ENCODE peak calls at places on chromosomes 2 and 18, in five cellular contexts. One of them, this sample, is unnamed.

GRCh38 chr18:79400591-79401381 is 5.1 kb downstream of the NFATC1 start:
- DNase-seq in CD8-positive, alpha-beta T cell: peak
- DNase-seq in right cardiac atrium: peak
- DNase-seq in stomach: no peak
- DNase-seq in gastrocnemius medialis: peak
- DNase-seq in this sample: no peak

GRCh38 chr18:3689091-3689490 is 239.1 kb downstream of the TGIF1 start:
- DNase-seq in CD8-positive, alpha-beta T cell: no peak
- DNase-seq in right cardiac atrium: no peak
- DNase-seq in stomach: no peak
- DNase-seq in gastrocnemius medialis: no peak
- DNase-seq in this sample: no peak

GRCh38 chr18:44765451-44765850 is 84.8 kb downstream of the SETBP1 start:
- DNase-seq in right cardiac atrium: no peak
- DNase-seq in CD8-positive, alpha-beta T cell: no peak
- DNase-seq in stomach: no peak
- DNase-seq in gastrocnemius medialis: no peak
- DNase-seq in this sample: no peak

GRCh38 chr2:238039151-238039550 is 21.6 kb upstream of the SCLY start:
- DNase-seq in right cardiac atrium: no peak
- DNase-seq in gastrocnemius medialis: no peak
- DNase-seq in stomach: no peak
- DNase-seq in CD8-positive, alpha-beta T cell: no peak
- DNase-seq in this sample: no peak

GRCh38 chr2:24866946-24867345 is 53.1 kb downstream of the ADCY3 start:
- DNase-seq in gastrocnemius medialis: no peak
- DNase-seq in CD8-positive, alpha-beta T cell: no peak
- DNase-seq in stomach: no peak
- DNase-seq in right cardiac atrium: no peak
- DNase-seq in this sample: no peak

GRCh38 chr2:101831351-101831865 is 133.9 kb downstream of the MAP4K4 start:
- DNase-seq in CD8-positive, alpha-beta T cell: peak
- DNase-seq in gastrocnemius medialis: peak
- DNase-seq in right cardiac atrium: peak
- DNase-seq in stomach: peak
- DNase-seq in this sample: peak

GRCh38 chr2:3280197-3280596 is 97.4 kb downstream of the EIPR1 start:
- DNase-seq in right cardiac atrium: no peak
- DNase-seq in gastrocnemius medialis: no peak
- DNase-seq in stomach: peak
- DNase-seq in CD8-positive, alpha-beta T cell: no peak
- DNase-seq in this sample: no peak

GRCh38 chr2:51232026-51232425 is 200.1 kb upstream of the NRXN1 start:
- DNase-seq in stomach: no peak
- DNase-seq in gastrocnemius medialis: no peak
- DNase-seq in right cardiac atrium: no peak
- DNase-seq in CD8-positive, alpha-beta T cell: no peak
- DNase-seq in this sample: no peak

GRCh38 chr2:53217250-53217649 is 550.4 kb upstream of the CHAC2 start:
- DNase-seq in stomach: no peak
- DNase-seq in gastrocnemius medialis: no peak
- DNase-seq in right cardiac atrium: no peak
- DNase-seq in CD8-positive, alpha-beta T cell: no peak
- DNase-seq in this sample: no peak

GRCh38 chr2:219639356-219639755 is 11.9 kb downstream of the SLC4A3 start:
- DNase-seq in right cardiac atrium: peak
- DNase-seq in CD8-positive, alpha-beta T cell: no peak
- DNase-seq in stomach: no peak
- DNase-seq in gastrocnemius medialis: no peak
- DNase-seq in this sample: no peak

GRCh38 chr18:56096861-56097260 is 508.9 kb upstream of the TCF4 start:
- DNase-seq in gastrocnemius medialis: no peak
- DNase-seq in CD8-positive, alpha-beta T cell: no peak
- DNase-seq in right cardiac atrium: no peak
- DNase-seq in stomach: no peak
- DNase-seq in this sample: no peak

GRCh38 chr18:45978084-45978483 is 11.0 kb upstream of the EPG5 start:
- DNase-seq in stomach: no peak
- DNase-seq in right cardiac atrium: no peak
- DNase-seq in gastrocnemius medialis: no peak
- DNase-seq in CD8-positive, alpha-beta T cell: no peak
- DNase-seq in this sample: no peak

GRCh38 chr2:99881901-99882591 is 260.3 kb downstream of the AFF3 start:
- DNase-seq in right cardiac atrium: no peak
- DNase-seq in CD8-positive, alpha-beta T cell: no peak
- DNase-seq in stomach: no peak
- DNase-seq in gastrocnemius medialis: no peak
- DNase-seq in this sample: no peak

GRCh38 chr2:199465988-199466703 is 8.4 kb upstream of the SATB2 start:
- DNase-seq in CD8-positive, alpha-beta T cell: no peak
- DNase-seq in gastrocnemius medialis: no peak
- DNase-seq in stomach: no peak
- DNase-seq in right cardiac atrium: no peak
- DNase-seq in this sample: no peak

GRCh38 chr18:46680784-46681695 is 24.0 kb upstream of the LOXHD1 start:
- DNase-seq in stomach: no peak
- DNase-seq in right cardiac atrium: no peak
- DNase-seq in CD8-positive, alpha-beta T cell: no peak
- DNase-seq in gastrocnemius medialis: peak
- DNase-seq in this sample: no peak

DNA sequence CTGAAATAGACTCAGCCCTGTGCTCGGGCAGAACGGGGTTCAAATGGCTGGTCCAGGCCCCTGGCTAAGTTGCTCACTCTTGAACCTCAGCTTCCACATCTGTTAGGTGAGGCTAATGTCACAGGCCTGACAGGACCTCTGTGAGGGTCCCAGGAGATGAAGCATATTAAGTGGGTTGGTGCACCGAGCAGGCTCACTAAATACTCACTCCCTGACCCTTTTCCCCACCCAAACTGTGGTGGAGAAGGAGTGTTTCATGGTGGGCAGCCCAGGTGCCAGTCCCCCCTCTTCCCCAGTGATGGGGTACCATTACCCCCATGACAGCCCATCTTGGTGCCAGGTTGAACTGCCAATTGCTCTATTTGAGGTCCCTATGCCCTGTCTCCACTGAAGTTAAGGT is 286.0 kb downstream of the MYCN start:
- DNase-seq in right cardiac atrium: no peak
- DNase-seq in CD8-positive, alpha-beta T cell: no peak
- DNase-seq in stomach: no peak
- DNase-seq in gastrocnemius medialis: no peak
- DNase-seq in this sample: no peak
- H3K27ac ChIP-seq in right cardiac atrium: no peak
- H3K27ac ChIP-seq in CD8-positive, alpha-beta T cell: no peak
- H3K27ac ChIP-seq in stomach: no peak
- H3K27ac ChIP-seq in gastrocnemius medialis: no peak
- H3K27ac ChIP-seq in this sample: no peak

DNA sequence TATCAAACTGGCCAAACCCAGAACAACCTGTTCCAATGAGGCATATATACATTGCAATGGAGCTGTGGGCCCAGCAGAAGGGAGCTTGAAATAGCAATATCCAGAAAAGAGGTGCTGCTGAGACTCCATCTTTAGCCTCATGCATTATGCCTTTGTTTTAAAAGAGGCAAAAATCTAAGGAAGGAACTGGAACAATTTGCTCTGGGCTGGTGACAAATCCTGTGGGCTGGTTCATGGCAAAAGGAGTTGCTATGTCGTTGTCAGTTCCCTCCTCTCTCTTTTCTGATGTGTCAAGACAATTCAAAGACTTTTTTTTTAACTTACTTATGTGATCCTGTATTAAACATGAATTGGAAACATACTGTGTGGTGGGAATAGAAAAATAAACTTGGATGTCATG is 124.2 kb upstream of the FSHR start:
- DNase-seq in right cardiac atrium: no peak
- DNase-seq in stomach: no peak
- DNase-seq in gastrocnemius medialis: no peak
- DNase-seq in CD8-positive, alpha-beta T cell: no peak
- DNase-seq in this sample: no peak
- H3K27ac ChIP-seq in right cardiac atrium: no peak
- H3K27ac ChIP-seq in stomach: no peak
- H3K27ac ChIP-seq in gastrocnemius medialis: no peak
- H3K27ac ChIP-seq in CD8-positive, alpha-beta T cell: no peak
- H3K27ac ChIP-seq in this sample: no peak

DNA sequence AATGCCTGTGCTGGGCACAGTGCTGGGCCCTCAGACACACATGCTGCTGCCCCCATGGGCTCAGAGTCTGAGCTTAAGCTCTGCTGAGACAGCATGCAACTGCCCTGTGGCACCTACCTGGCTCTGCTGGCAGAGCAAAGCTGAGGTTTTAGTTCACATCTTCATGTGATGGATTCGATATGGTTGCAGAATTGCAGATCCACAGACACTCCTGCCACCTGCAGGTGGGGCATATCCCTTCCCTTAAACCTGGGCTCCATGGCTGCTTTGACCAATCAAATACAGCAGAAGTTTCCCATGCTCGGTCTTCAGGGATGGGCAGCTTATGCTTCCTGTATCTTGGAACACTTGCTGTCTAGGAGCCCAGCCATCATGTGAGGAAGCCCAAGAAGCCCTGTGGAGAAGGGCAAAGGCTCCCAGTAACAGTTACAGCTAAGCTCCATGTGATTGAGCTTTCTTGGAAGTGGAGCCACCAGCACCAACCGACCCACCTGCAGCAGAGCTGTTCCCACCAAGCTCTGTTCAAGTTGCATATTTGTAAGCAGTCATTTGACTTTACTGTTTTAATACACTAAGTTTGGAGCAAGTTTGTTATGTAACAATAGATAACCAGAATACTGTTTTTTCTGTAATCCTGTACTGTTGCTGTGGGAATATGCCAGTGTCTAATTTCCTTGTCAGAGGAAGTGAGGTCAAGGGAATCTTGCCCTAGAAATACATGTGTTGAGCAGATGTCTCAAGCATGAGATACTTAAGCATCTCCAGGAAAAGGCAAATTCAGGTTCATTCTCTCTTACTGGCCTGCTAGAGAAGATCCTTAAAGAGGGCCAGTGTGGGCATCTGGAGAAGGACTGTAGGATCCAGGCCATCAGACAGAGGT is 79.3 kb downstream of the SH3RF3 start:
- DNase-seq in gastrocnemius medialis: no peak
- DNase-seq in stomach: no peak
- DNase-seq in CD8-positive, alpha-beta T cell: no peak
- DNase-seq in right cardiac atrium: no peak
- DNase-seq in this sample: no peak
- H3K27ac ChIP-seq in gastrocnemius medialis: no peak
- H3K27ac ChIP-seq in stomach: no peak
- H3K27ac ChIP-seq in CD8-positive, alpha-beta T cell: no peak
- H3K27ac ChIP-seq in right cardiac atrium: no peak
- H3K27ac ChIP-seq in this sample: no peak

DNA sequence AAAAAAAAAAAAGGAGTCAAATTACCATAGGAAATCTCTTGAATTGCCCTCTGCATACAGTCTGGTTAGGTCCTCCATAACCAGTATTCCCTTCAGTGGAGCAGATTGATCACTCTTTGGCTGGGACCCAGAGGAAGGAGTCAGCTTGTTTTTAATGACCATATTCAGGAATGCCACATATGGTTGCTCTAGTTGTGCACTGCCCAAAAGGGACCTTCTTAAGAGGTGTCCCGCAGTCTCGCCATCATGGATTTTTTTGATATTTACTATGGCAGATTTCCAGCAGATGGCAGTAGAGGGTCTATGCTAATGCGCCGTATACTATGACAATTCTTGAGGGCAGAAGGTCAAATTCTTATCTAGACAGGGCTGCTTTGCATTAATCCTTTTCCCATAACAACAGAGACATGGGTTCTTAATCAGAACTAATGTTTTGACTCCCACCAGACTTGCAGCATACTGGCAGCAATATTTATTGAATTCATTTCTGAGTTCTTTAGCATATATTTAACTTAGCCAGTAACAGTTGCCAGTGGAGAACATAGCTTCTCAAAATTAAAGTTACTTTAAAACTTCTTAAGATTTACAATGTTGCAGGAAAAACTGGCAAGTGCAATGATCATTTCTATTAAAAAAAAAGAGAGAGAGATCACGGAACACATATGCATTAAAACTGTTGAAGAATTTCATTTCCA is 31.8 kb upstream of the INPP4A start:
- DNase-seq in gastrocnemius medialis: no peak
- DNase-seq in CD8-positive, alpha-beta T cell: peak
- DNase-seq in stomach: no peak
- DNase-seq in right cardiac atrium: no peak
- DNase-seq in this sample: no peak
- H3K27ac ChIP-seq in gastrocnemius medialis: no peak
- H3K27ac ChIP-seq in CD8-positive, alpha-beta T cell: no peak
- H3K27ac ChIP-seq in stomach: no peak
- H3K27ac ChIP-seq in right cardiac atrium: no peak
- H3K27ac ChIP-seq in this sample: no peak

GRCh38 chr2:1986598-1986997 is 242.3 kb upstream of the PXDN start:
- DNase-seq in gastrocnemius medialis: no peak
- DNase-seq in stomach: no peak
- DNase-seq in CD8-positive, alpha-beta T cell: no peak
- DNase-seq in right cardiac atrium: no peak
- DNase-seq in this sample: no peak
- H3K27ac ChIP-seq in gastrocnemius medialis: no peak
- H3K27ac ChIP-seq in stomach: no peak
- H3K27ac ChIP-seq in CD8-positive, alpha-beta T cell: no peak
- H3K27ac ChIP-seq in right cardiac atrium: no peak
- H3K27ac ChIP-seq in this sample: no peak

This sample was measured in lung.